ENCODE peak calls at places on chromosomes 16 and 17, in five cellular contexts. J is stomach; M is CD4-positive, alpha-beta T cell; N is neural progenitor cell; C is adrenal gland. P is an unnamed sample.

GRCh38 chr17:13646411-13646810 is 44.7 kb upstream of the HS3ST3A1 start:
- DNase-seq in J (no peak), M (no peak), N (no peak), C (no peak), P (no peak)

GRCh38 chr17:50909765-50910661 is 43.9 kb upstream of the TOB1 start:
- DNase-seq in J (no peak), M (peak), N (no peak), C (no peak), P (no peak)

GRCh38 chr17:18261146-18261515 is 669 bp downstream of the MIEF2 start:
- DNase-seq in J (peak), M (no peak), N (peak), C (peak), P (peak)

GRCh38 chr16:31134091-31134571 is 1.4 kb downstream of the PRSS8 start:
- DNase-seq in J (no peak), M (no peak), N (no peak), C (no peak), P (no peak)

GRCh38 chr16:25089346-25089745 is 22.2 kb upstream of the LCMT1 start:
- DNase-seq in J (no peak), M (no peak), N (no peak), C (no peak), P (no peak)

GRCh38 chr17:75487351-75488070 is 27.8 kb downstream of the CASKIN2 start:
- DNase-seq in J (no peak), M (peak), N (no peak), C (no peak), P (no peak)

GRCh38 chr16:28876973-28877641 is 1.2 kb upstream of the ATP2A1 start:
- DNase-seq in J (no peak), M (no peak), N (peak), C (no peak), P (no peak)

GRCh38 chr17:40329981-40330794 is 21.2 kb downstream of the RARA start:
- DNase-seq in J (peak), M (no peak), N (no peak), C (peak), P (peak)

GRCh38 chr17:16511515-16511914 is 19.5 kb upstream of the LRRC75A start:
- DNase-seq in J (no peak), M (no peak), N (no peak), C (no peak), P (no peak)

GRCh38 chr17:21171309-21171922 is 42.5 kb downstream of the TMEM11 start:
- DNase-seq in J (no peak), M (no peak), N (no peak), C (no peak), P (no peak)

GRCh38 chr16:84823484-84823883 is 3.7 kb downstream of the CRISPLD2 start:
- DNase-seq in J (no peak), M (no peak), N (no peak), C (no peak), P (no peak)

GRCh38 chr16:84647830-84648594 is at the start of gene KLHL36:
- DNase-seq in J (peak), M (peak), N (peak), C (peak), P (peak)

GRCh38 chr16:88762941-88763340 is 22.1 kb downstream of the PIEZO1 start:
- DNase-seq in J (no peak), M (no peak), N (no peak), C (no peak), P (no peak)

GRCh38 chr16:84537431-84538151 is 33.1 kb upstream of the MEAK7 start:
- DNase-seq in J (no peak), M (no peak), N (no peak), C (no peak), P (no peak)

GRCh38 chr17:81621494-81622230 is 15.2 kb downstream of the NPLOC4 start:
- DNase-seq in J (peak), M (no peak), N (no peak), C (peak), P (no peak)

GRCh38 chr16:51849715-51850114 is 697.2 kb downstream of the TOX3 start:
- DNase-seq in J (no peak), M (no peak), N (no peak), C (no peak), P (no peak)

GRCh38 chr16:51149251-51149661 is 1.8 kb downstream of the SALL1 start:
- DNase-seq in J (no peak), M (no peak), N (peak), C (no peak), P (no peak)

GRCh38 chr16:56618138-56618537 is 7.4 kb upstream of the MT1E start:
- DNase-seq in J (no peak), M (no peak), N (peak), C (no peak), P (no peak)

GRCh38 chr17:78986048-78986648 is 6.4 kb upstream of the LGALS3BP start:
- DNase-seq in J (peak), M (no peak), N (no peak), C (peak), P (no peak)

GRCh38 chr17:57835333-57835900 is 14.4 kb downstream of the MRPS23 start:
- DNase-seq in J (no peak), M (no peak), N (no peak), C (no peak), P (no peak)

GRCh38 chr17:57838453-57838852 is 11.4 kb downstream of the MRPS23 start:
- DNase-seq in J (no peak), M (no peak), N (no peak), C (no peak), P (no peak)

GRCh38 chr17:57842280-57842679 is 7.6 kb downstream of the MRPS23 start:
- DNase-seq in J (no peak), M (no peak), N (no peak), C (no peak), P (no peak)

GRCh38 chr17:57839571-57839923 is 10.3 kb downstream of the MRPS23 start:
- DNase-seq in J (peak), M (no peak), N (no peak), C (no peak), P (no peak)

GRCh38 chr17:57838857-57839570 is 10.8 kb downstream of the MRPS23 start:
- DNase-seq in J (no peak), M (no peak), N (no peak), C (no peak), P (no peak)
- H3K27ac ChIP-seq in J (peak), M (no peak), N (no peak), C (no peak), P (no peak)

GRCh38 chr17:5615476-5615875 is 31.2 kb upstream of the NLRP1 start:
- DNase-seq in J (no peak), M (no peak), N (no peak), C (no peak), P (no peak)
- H3K27ac ChIP-seq in J (no peak), M (no peak), N (no peak), C (no peak), P (no peak)

GRCh38 chr16:81716478-81717210 is 62.4 kb upstream of the PLCG2 start:
- DNase-seq in J (no peak), M (no peak), N (no peak), C (no peak), P (no peak)
- H3K27ac ChIP-seq in J (peak), M (peak), N (no peak), C (no peak), P (no peak)

GRCh38 chr16:1914084-1914608 is 4.1 kb downstream of the HS3ST6 start:
- DNase-seq in J (no peak), M (no peak), N (no peak), C (no peak), P (no peak)

GRCh38 chr16:1914759-1915387 is 3.3 kb downstream of the HS3ST6 start:
- DNase-seq in J (no peak), M (no peak), N (no peak), C (no peak), P (no peak)

GRCh38 chr16:1912215-1912543 is 6.0 kb downstream of the HS3ST6 start:
- DNase-seq in J (no peak), M (no peak), N (peak), C (no peak), P (no peak)

GRCh38 chr16:1911467-1912214 is 6.6 kb downstream of the HS3ST6 start:
- DNase-seq in J (no peak), M (no peak), N (peak), C (no peak), P (no peak)

GRCh38 chr16:1913327-1914083 is 4.7 kb downstream of the HS3ST6 start:
- DNase-seq in J (peak), M (no peak), N (peak), C (no peak), P (no peak)
- H3K27ac ChIP-seq in J (no peak), M (no peak), N (no peak), C (no peak), P (no peak)

GRCh38 chr17:45113424-45113754 is 18.9 kb downstream of the PLCD3 start:
- DNase-seq in J (no peak), M (no peak), N (no peak), C (no peak), P (no peak)

GRCh38 chr17:45110676-45111611 is 21.4 kb downstream of the PLCD3 start:
- DNase-seq in J (no peak), M (no peak), N (no peak), C (peak), P (no peak)

GRCh38 chr17:45112559-45113423 is 19.5 kb downstream of the PLCD3 start:
- DNase-seq in J (no peak), M (no peak), N (no peak), C (no peak), P (no peak)

GRCh38 chr17:45114117-45114932 is 18.0 kb downstream of the PLCD3 start:
- DNase-seq in J (no peak), M (no peak), N (no peak), C (no peak), P (no peak)

DNA sequence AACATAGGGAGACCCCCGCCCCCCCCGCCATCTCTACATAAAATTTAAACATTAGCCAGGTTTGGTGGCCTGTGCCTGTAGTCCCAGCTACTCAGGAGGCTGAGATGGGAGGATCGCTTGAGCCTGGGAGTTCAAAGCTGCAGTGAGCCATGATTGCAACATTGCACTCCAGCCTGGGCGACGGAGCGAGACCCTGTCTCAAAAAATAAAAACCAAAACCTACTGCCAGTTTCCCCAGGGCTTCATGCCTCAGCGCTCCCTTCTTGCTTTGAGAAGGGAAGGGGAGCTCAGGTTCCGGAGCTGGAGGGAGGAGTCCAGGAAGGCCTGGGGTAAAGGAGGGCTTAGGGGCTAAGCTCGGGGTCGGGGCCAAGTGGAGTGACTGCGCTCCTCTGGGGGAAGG is 20.5 kb downstream of the PLCD3 start:
- DNase-seq in J (no peak), M (no peak), N (no peak), C (no peak), P (no peak)
- H3K27ac ChIP-seq in J (no peak), M (no peak), N (no peak), C (peak), P (no peak)

DNA sequence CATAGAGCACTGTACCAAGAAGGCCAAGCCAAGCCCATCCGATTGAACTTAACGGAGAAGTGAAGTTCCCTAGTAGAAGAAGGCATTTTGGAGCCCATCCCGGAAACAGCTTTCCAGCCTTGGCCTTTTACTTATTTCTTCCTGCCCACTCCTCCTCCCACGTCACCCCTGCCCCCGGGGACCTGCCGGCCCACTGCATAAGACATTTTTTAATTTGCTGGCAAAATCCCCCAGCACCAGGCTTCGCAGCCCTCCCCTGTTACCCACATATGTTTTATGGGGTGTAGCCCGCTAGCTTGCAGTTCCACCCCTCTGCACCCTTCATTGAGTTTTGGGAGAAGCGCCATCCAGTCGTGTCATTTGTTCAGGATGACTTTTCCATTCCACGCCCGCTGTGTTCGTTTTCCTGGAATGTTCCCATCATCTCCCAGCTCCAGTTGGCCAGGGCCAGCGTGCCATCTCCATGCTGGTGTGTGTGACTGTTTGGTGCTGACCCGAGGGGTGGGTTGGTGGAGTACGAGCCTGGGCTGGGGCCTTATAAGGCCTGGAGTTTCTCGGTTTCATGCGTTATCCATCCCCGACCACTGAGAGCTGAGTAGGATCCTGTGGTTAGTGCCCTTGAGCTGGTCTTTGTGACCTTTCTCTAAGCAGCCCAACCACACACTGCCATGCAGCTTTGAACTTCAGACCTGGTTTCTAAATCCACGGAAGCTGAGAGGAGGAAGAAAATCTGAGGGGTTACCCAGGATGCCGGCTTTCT is 20.0 kb upstream of the TBX2 start:
- DNase-seq in J (no peak), M (no peak), N (no peak), C (no peak), P (no peak)
- H3K27ac ChIP-seq in J (peak), M (no peak), N (no peak), C (no peak), P (peak)

GRCh38 chr17:55283256-55283965 is 18.7 kb downstream of the HLF start:
- DNase-seq in J (no peak), M (no peak), N (no peak), C (peak), P (no peak)

GRCh38 chr17:55286681-55287589 is 22.2 kb downstream of the HLF start:
- DNase-seq in J (peak), M (no peak), N (no peak), C (no peak), P (no peak)

GRCh38 chr17:55284001-55284884 is 19.5 kb downstream of the HLF start:
- DNase-seq in J (no peak), M (no peak), N (no peak), C (no peak), P (no peak)

GRCh38 chr17:55285340-55286301 is 20.9 kb downstream of the HLF start:
- DNase-seq in J (peak), M (no peak), N (no peak), C (peak), P (peak)

GRCh38 chr17:55284944-55285339 is 20.2 kb downstream of the HLF start:
- DNase-seq in J (no peak), M (no peak), N (no peak), C (no peak), P (no peak)
- H3K27ac ChIP-seq in J (peak), M (no peak), N (no peak), C (peak), P (peak)

GRCh38 chr16:66510298-66510697 is 39.6 kb downstream of the TK2 start:
- DNase-seq in J (peak), M (no peak), N (no peak), C (no peak), P (peak)

GRCh38 chr16:66510711-66511614 is 39.0 kb downstream of the TK2 start:
- DNase-seq in J (peak), M (no peak), N (peak), C (peak), P (peak)

GRCh38 chr16:66515543-66516171 is 34.3 kb downstream of the TK2 start:
- DNase-seq in J (no peak), M (no peak), N (no peak), C (no peak), P (no peak)

GRCh38 chr16:66511615-66512500 is 38.1 kb downstream of the TK2 start:
- DNase-seq in J (peak), M (no peak), N (peak), C (peak), P (no peak)

GRCh38 chr16:66512589-66513404 is 37.1 kb downstream of the TK2 start:
- DNase-seq in J (peak), M (no peak), N (no peak), C (no peak), P (no peak)
- H3K27ac ChIP-seq in J (peak), M (no peak), N (no peak), C (peak), P (peak)

GRCh38 chr17:28527859-28528258 is 21.7 kb downstream of the FOXN1 start:
- DNase-seq in J (peak), M (no peak), N (no peak), C (no peak), P (no peak)
- H3K27ac ChIP-seq in J (peak), M (no peak), N (no peak), C (no peak), P (no peak)

P was measured in uterus.